ENCODE peak calls at places on chromosomes 1 and 21, in seven cellular contexts. One of them, this sample, is unnamed.

GRCh38 chr1:15620155-15620545 is 2.9 kb downstream of the DDI2 start:
- DNase-seq in heart right ventricle: no peak
- DNase-seq in lung: no peak
- DNase-seq in tibial artery: no peak
- DNase-seq in pancreas: no peak
- DNase-seq in lower lobe of right lung: no peak
- DNase-seq in left ventricle myocardium inferior: no peak
- DNase-seq in this sample: no peak

GRCh38 chr1:229952135-229952534 is 114.9 kb upstream of the GALNT2 start:
- DNase-seq in tibial artery: no peak
- DNase-seq in lung: no peak
- DNase-seq in pancreas: no peak
- DNase-seq in left ventricle myocardium inferior: no peak
- DNase-seq in heart right ventricle: no peak
- DNase-seq in lower lobe of right lung: no peak
- DNase-seq in this sample: no peak

GRCh38 chr1:116232989-116233514 is 121.9 kb downstream of the MAB21L3 start:
- DNase-seq in heart right ventricle: no peak
- DNase-seq in tibial artery: no peak
- DNase-seq in pancreas: no peak
- DNase-seq in lower lobe of right lung: no peak
- DNase-seq in left ventricle myocardium inferior: no peak
- DNase-seq in lung: no peak
- DNase-seq in this sample: no peak

GRCh38 chr1:71650126-71650525 is 569.3 kb upstream of the ZRANB2 start:
- DNase-seq in lower lobe of right lung: no peak
- DNase-seq in left ventricle myocardium inferior: no peak
- DNase-seq in lung: no peak
- DNase-seq in pancreas: no peak
- DNase-seq in tibial artery: no peak
- DNase-seq in heart right ventricle: no peak
- DNase-seq in this sample: no peak

GRCh38 chr1:92708368-92708950 is 76.4 kb downstream of the EVI5 start:
- DNase-seq in tibial artery: no peak
- DNase-seq in lower lobe of right lung: no peak
- DNase-seq in left ventricle myocardium inferior: no peak
- DNase-seq in lung: no peak
- DNase-seq in pancreas: no peak
- DNase-seq in heart right ventricle: no peak
- DNase-seq in this sample: no peak

GRCh38 chr1:224217655-224218615 is 34.9 kb downstream of the DEGS1 start:
- DNase-seq in tibial artery: no peak
- DNase-seq in heart right ventricle: no peak
- DNase-seq in lower lobe of right lung: no peak
- DNase-seq in pancreas: no peak
- DNase-seq in left ventricle myocardium inferior: no peak
- DNase-seq in lung: no peak
- DNase-seq in this sample: no peak

GRCh38 chr21:15243356-15243755 is 178.6 kb upstream of the NRIP1 start:
- DNase-seq in tibial artery: no peak
- DNase-seq in left ventricle myocardium inferior: no peak
- DNase-seq in pancreas: no peak
- DNase-seq in lung: no peak
- DNase-seq in heart right ventricle: no peak
- DNase-seq in lower lobe of right lung: no peak
- DNase-seq in this sample: no peak

GRCh38 chr1:115976900-115977480 is 677 bp downstream of the SLC22A15 start:
- DNase-seq in tibial artery: no peak
- DNase-seq in heart right ventricle: no peak
- DNase-seq in lower lobe of right lung: no peak
- DNase-seq in left ventricle myocardium inferior: peak; percentile 18
- DNase-seq in lung: no peak
- DNase-seq in pancreas: no peak
- DNase-seq in this sample: no peak

GRCh38 chr1:5644281-5645134 is 347.7 kb downstream of the NPHP4 start:
- DNase-seq in tibial artery: no peak
- DNase-seq in heart right ventricle: no peak
- DNase-seq in pancreas: no peak
- DNase-seq in left ventricle myocardium inferior: no peak
- DNase-seq in lower lobe of right lung: no peak
- DNase-seq in lung: no peak
- DNase-seq in this sample: peak; percentile 53

GRCh38 chr1:5646486-5646885 is 345.7 kb downstream of the NPHP4 start:
- DNase-seq in pancreas: no peak
- DNase-seq in left ventricle myocardium inferior: no peak
- DNase-seq in lung: no peak
- DNase-seq in tibial artery: no peak
- DNase-seq in heart right ventricle: no peak
- DNase-seq in lower lobe of right lung: no peak
- DNase-seq in this sample: peak; percentile 54

GRCh38 chr1:5645135-5645399 is 347.2 kb downstream of the NPHP4 start:
- DNase-seq in tibial artery: no peak
- DNase-seq in pancreas: no peak
- DNase-seq in lung: no peak
- DNase-seq in heart right ventricle: no peak
- DNase-seq in left ventricle myocardium inferior: no peak
- DNase-seq in lower lobe of right lung: no peak
- DNase-seq in this sample: no peak

GRCh38 chr1:5647226-5647625 is 345.0 kb downstream of the NPHP4 start:
- DNase-seq in pancreas: no peak
- DNase-seq in lower lobe of right lung: no peak
- DNase-seq in left ventricle myocardium inferior: no peak
- DNase-seq in lung: no peak
- DNase-seq in tibial artery: no peak
- DNase-seq in heart right ventricle: no peak
- DNase-seq in this sample: peak; percentile 53

GRCh38 chr1:5645929-5646328 is 346.3 kb downstream of the NPHP4 start:
- DNase-seq in heart right ventricle: no peak
- DNase-seq in pancreas: no peak
- DNase-seq in lung: no peak
- DNase-seq in lower lobe of right lung: no peak
- DNase-seq in left ventricle myocardium inferior: no peak
- DNase-seq in tibial artery: no peak
- DNase-seq in this sample: no peak
- H3K27ac ChIP-seq in heart right ventricle: no peak overlapping the region
- H3K27ac ChIP-seq in pancreas: no peak overlapping the region
- H3K27ac ChIP-seq in lung: no peak overlapping the region
- H3K27ac ChIP-seq in lower lobe of right lung: no peak overlapping the region
- H3K27ac ChIP-seq in left ventricle myocardium inferior: no peak overlapping the region
- H3K27ac ChIP-seq in tibial artery: no peak overlapping the region
- H3K27ac ChIP-seq in this sample: no peak overlapping the region

GRCh38 chr1:201461783-201462441 is 7.1 kb downstream of the PHLDA3 start:
- DNase-seq in tibial artery: peak; percentile 98
- DNase-seq in lung: peak; percentile 76
- DNase-seq in lower lobe of right lung: peak; percentile 86
- DNase-seq in pancreas: no peak
- DNase-seq in heart right ventricle: peak; percentile 72
- DNase-seq in left ventricle myocardium inferior: peak; percentile 73
- DNase-seq in this sample: peak; percentile 95

GRCh38 chr1:201460783-201461182 is 8.2 kb downstream of the PHLDA3 start:
- DNase-seq in heart right ventricle: no peak
- DNase-seq in lung: no peak
- DNase-seq in tibial artery: no peak
- DNase-seq in left ventricle myocardium inferior: no peak
- DNase-seq in lower lobe of right lung: no peak
- DNase-seq in pancreas: no peak
- DNase-seq in this sample: peak; percentile 61

GRCh38 chr1:201461193-201461657 is 7.8 kb downstream of the PHLDA3 start:
- DNase-seq in heart right ventricle: no peak
- DNase-seq in pancreas: no peak
- DNase-seq in tibial artery: peak; percentile 87
- DNase-seq in lower lobe of right lung: no peak
- DNase-seq in lung: peak; percentile 75
- DNase-seq in left ventricle myocardium inferior: no peak
- DNase-seq in this sample: peak; percentile 85

GRCh38 chr1:201465698-201466290 is 3.2 kb downstream of the PHLDA3 start:
- DNase-seq in pancreas: no peak
- DNase-seq in left ventricle myocardium inferior: no peak
- DNase-seq in lower lobe of right lung: no peak
- DNase-seq in lung: no peak
- DNase-seq in tibial artery: peak; percentile 65
- DNase-seq in heart right ventricle: no peak
- DNase-seq in this sample: no peak

GRCh38 chr1:201463071-201463552 is 5.9 kb downstream of the PHLDA3 start:
- DNase-seq in pancreas: no peak
- DNase-seq in tibial artery: peak; percentile 70
- DNase-seq in left ventricle myocardium inferior: no peak
- DNase-seq in lung: no peak
- DNase-seq in lower lobe of right lung: peak; percentile 59
- DNase-seq in heart right ventricle: no peak
- DNase-seq in this sample: peak; percentile 71
- TF ChIP-seq CTCF in pancreas: no peak
- TF ChIP-seq CTCF in tibial artery: peak; percentile 37
- TF ChIP-seq CTCF in left ventricle myocardium inferior: peak; percentile 38
- TF ChIP-seq CTCF in lung: peak; percentile 37
- TF ChIP-seq CTCF in lower lobe of right lung: peak; percentile 38
- TF ChIP-seq CTCF in heart right ventricle: peak; percentile 45
- TF ChIP-seq CTCF in this sample: peak; percentile 14

DNA sequence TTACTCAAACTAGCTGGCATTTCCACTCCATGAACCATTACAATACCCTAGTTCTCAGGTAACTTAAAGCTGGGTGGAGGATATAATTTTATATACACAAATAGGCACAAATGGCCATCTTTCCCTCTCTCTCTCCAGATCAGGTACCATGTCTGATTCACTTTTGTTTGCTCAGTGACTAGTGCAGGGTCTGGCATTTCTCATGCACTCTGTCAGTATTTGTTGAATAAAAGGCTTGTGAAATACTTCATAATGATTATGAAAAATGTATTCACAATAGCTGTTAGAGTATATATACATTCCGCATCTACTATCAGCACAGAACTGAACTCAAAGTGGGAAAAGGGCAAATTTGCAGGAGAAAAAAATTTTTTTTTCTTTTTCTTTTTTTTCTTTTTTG is 510.2 kb upstream of the USP24 start:
- DNase-seq in left ventricle myocardium inferior: no peak
- DNase-seq in heart right ventricle: no peak
- DNase-seq in pancreas: no peak
- DNase-seq in tibial artery: no peak
- DNase-seq in lower lobe of right lung: no peak
- DNase-seq in lung: no peak
- DNase-seq in this sample: no peak
- H3K27ac ChIP-seq in left ventricle myocardium inferior: no peak overlapping the region
- H3K27ac ChIP-seq in heart right ventricle: no peak overlapping the region
- H3K27ac ChIP-seq in pancreas: no peak overlapping the region
- H3K27ac ChIP-seq in tibial artery: no peak overlapping the region
- H3K27ac ChIP-seq in lower lobe of right lung: no peak overlapping the region
- H3K27ac ChIP-seq in lung: no peak overlapping the region
- H3K27ac ChIP-seq in this sample: no peak overlapping the region

DNA sequence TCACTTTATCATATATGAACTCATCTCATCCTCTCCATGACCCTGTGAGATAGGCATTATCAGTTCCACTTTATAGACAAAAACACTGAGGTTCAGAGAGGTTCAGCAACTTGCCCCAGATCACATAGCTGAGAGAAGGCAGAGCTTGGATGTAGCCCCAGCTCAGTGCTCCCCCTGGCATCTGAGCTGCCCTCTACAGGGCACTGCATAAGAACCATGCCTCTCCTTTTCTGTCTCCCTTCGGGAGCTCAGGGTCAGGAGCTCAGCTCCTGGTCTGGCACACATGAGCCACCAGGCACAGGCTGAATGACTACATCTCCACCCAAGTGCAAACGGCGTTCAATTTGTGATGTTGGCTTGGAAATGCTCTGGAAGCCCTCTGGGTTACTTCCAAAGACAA is 16.9 kb downstream of the RAB7B start:
- DNase-seq in lung: no peak
- DNase-seq in left ventricle myocardium inferior: no peak
- DNase-seq in tibial artery: no peak
- DNase-seq in pancreas: no peak
- DNase-seq in lower lobe of right lung: no peak
- DNase-seq in heart right ventricle: no peak
- DNase-seq in this sample: no peak
- TF ChIP-seq CTCF in lung: no peak
- TF ChIP-seq CTCF in left ventricle myocardium inferior: no peak
- TF ChIP-seq CTCF in tibial artery: no peak
- TF ChIP-seq CTCF in pancreas: no peak
- TF ChIP-seq CTCF in lower lobe of right lung: no peak
- TF ChIP-seq CTCF in heart right ventricle: peak; percentile 9
- TF ChIP-seq CTCF in this sample: no peak

DNA sequence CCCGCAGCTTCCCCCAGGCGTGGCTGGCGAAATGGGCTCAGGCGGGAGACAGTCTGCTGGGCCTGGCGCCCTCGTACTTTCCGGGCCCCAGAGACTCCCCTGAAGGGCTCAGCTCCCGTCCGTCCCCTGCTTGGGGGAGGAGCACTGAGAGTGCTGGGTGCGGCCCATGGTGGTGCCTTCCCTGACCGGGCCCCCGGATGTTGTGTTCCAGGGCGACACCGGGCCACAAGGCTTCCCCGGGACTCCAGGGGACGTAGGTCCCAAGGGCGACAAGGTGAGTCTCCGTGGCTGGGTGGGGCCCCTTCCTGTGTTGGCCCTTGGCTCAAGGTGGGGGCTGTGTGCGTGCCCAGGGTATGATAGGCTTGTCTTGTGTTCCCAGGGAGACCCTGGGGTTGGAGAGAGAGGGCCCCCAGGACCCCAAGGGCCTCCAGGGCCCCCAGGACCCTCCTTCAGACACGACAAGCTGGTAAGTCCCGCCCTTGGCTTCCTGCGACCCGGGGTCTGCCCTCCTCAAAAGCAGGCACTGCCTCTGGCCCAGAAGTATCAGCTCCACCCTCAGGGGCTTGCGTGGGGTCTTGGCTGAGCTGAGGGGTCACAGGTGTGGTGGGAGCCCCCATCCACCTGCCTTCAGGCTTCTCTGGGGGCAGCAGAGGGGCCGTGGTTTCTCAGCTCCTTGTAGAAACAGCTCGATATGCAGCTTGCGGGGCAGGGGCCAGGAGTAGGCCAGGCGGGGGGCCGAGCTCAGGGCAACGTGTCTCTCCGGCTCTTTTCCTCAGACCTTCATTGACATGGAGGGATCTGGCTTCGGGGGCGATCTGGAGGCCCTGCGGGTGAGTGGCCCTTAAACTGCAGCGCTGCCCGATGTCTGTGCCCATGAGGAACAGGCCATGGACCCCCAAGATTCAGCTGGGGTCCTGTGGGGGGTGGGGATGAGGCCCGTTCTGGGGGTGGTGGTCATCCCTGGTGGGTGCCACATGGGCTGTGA is 62.3 kb downstream of the SLC19A1 start:
- DNase-seq in left ventricle myocardium inferior: no peak
- DNase-seq in pancreas: no peak
- DNase-seq in tibial artery: no peak
- DNase-seq in lower lobe of right lung: no peak
- DNase-seq in lung: no peak
- DNase-seq in heart right ventricle: peak; percentile 9
- DNase-seq in this sample: no peak
- H3K27ac ChIP-seq in left ventricle myocardium inferior: no peak overlapping the region
- H3K27ac ChIP-seq in pancreas: no peak overlapping the region
- H3K27ac ChIP-seq in tibial artery: no peak overlapping the region
- H3K27ac ChIP-seq in lower lobe of right lung: no peak overlapping the region
- H3K27ac ChIP-seq in lung: no peak overlapping the region
- H3K27ac ChIP-seq in heart right ventricle: no peak overlapping the region
- H3K27ac ChIP-seq in this sample: no peak overlapping the region

GRCh38 chr1:165143437-165144065 is 213.0 kb downstream of the LMX1A start:
- DNase-seq in lower lobe of right lung: no peak
- DNase-seq in left ventricle myocardium inferior: no peak
- DNase-seq in heart right ventricle: peak; percentile 13
- DNase-seq in pancreas: no peak
- DNase-seq in tibial artery: no peak
- DNase-seq in lung: no peak
- DNase-seq in this sample: no peak
- TF ChIP-seq CTCF in lower lobe of right lung: peak; percentile 48
- TF ChIP-seq CTCF in left ventricle myocardium inferior: peak; percentile 58
- TF ChIP-seq CTCF in heart right ventricle: peak; percentile 34
- TF ChIP-seq CTCF in pancreas: peak; percentile 42
- TF ChIP-seq CTCF in tibial artery: peak; percentile 9
- TF ChIP-seq CTCF in lung: no peak
- TF ChIP-seq CTCF in this sample: no peak